ENCODE peak calls at places on chromosomes 7 and 10, in nine cellular contexts. V, W, K, T, A, C, Z, U and J are unnamed samples.

GRCh38 chr10:103854687-103855423 is 521 bp downstream of the SH3PXD2A start:
- DNase-seq in V (no peak), W (no peak), K (peak), T (no peak), A (peak), C (no peak), Z (peak), U (peak), J (peak)

GRCh38 chr7:149284343-149284742 is 22.3 kb downstream of the ZNF783 start:
- DNase-seq in V (peak), W (no peak), K (no peak), T (no peak), A (no peak), C (no peak), Z (peak), U (no peak), J (no peak)

GRCh38 chr10:69434169-69434568 is 17.1 kb upstream of the TSPAN15 start:
- DNase-seq in V (no peak), W (no peak), K (no peak), T (no peak), A (no peak), C (no peak), Z (no peak), U (no peak), J (no peak)

GRCh38 chr10:123759496-123760070 is 93.4 kb downstream of the GPR26 start:
- DNase-seq in V (no peak), W (no peak), K (no peak), T (no peak), A (no peak), C (no peak), Z (no peak), U (no peak), J (no peak)

GRCh38 chr10:61081331-61081730 is 137.3 kb upstream of the RHOBTB1 start:
- DNase-seq in V (no peak), W (no peak), K (no peak), T (no peak), A (no peak), C (no peak), Z (no peak), U (no peak), J (no peak)

GRCh38 chr10:23310443-23310842 is 34.2 kb downstream of the C10orf67 start:
- DNase-seq in V (no peak), W (no peak), K (no peak), T (no peak), A (peak), C (no peak), Z (no peak), U (peak), J (no peak)

GRCh38 chr10:61992059-61992460 is 90.6 kb downstream of the ARID5B start:
- DNase-seq in V (no peak), W (peak), K (no peak), T (no peak), A (peak), C (no peak), Z (no peak), U (peak), J (no peak)

GRCh38 chr10:76037531-76037930 is 606.1 kb downstream of the LRMDA start:
- DNase-seq in V (no peak), W (no peak), K (no peak), T (no peak), A (no peak), C (no peak), Z (no peak), U (no peak), J (no peak)

GRCh38 chr10:31000071-31000787 is 31.4 kb downstream of the ZNF438 start:
- DNase-seq in V (no peak), W (no peak), K (no peak), T (no peak), A (no peak), C (no peak), Z (no peak), U (no peak), J (no peak)

GRCh38 chr7:105829681-105830322 is 46.6 kb downstream of the ATXN7L1 start:
- DNase-seq in V (no peak), W (no peak), K (no peak), T (no peak), A (no peak), C (no peak), Z (no peak), U (no peak), J (no peak)

GRCh38 chr7:44221231-44221791 is 20.5 kb downstream of the YKT6 start:
- DNase-seq in V (no peak), W (no peak), K (no peak), T (peak), A (no peak), C (no peak), Z (peak), U (no peak), J (no peak)

GRCh38 chr10:71393841-71394475 is 2.8 kb upstream of the CDH23 start:
- DNase-seq in V (no peak), W (no peak), K (no peak), T (no peak), A (no peak), C (no peak), Z (no peak), U (no peak), J (no peak)

GRCh38 chr10:30047924-30048531 is 11.4 kb downstream of the JCAD start:
- DNase-seq in V (peak), W (no peak), K (no peak), T (no peak), A (no peak), C (no peak), Z (no peak), U (no peak), J (no peak)

GRCh38 chr10:69451784-69452251 is 553 bp downstream of the TSPAN15 start:
- DNase-seq in V (no peak), W (no peak), K (peak), T (no peak), A (no peak), C (no peak), Z (peak), U (no peak), J (no peak)

GRCh38 chr10:32988604-32989003 is 30.6 kb upstream of the ITGB1 start:
- DNase-seq in V (no peak), W (no peak), K (no peak), T (no peak), A (no peak), C (no peak), Z (no peak), U (no peak), J (no peak)

GRCh38 chr7:55587687-55588378 is 15.5 kb upstream of the VOPP1 start:
- DNase-seq in V (no peak), W (no peak), K (no peak), T (peak), A (no peak), C (no peak), Z (no peak), U (no peak), J (no peak)

GRCh38 chr10:23344251-23344841 is at the start of gene C10orf67:
- DNase-seq in V (no peak), W (peak), K (peak), T (no peak), A (peak), C (no peak), Z (peak), U (peak), J (no peak)

GRCh38 chr7:132118641-132119040 is 457.6 kb downstream of the PLXNA4 start:
- DNase-seq in V (no peak), W (no peak), K (no peak), T (no peak), A (no peak), C (no peak), Z (no peak), U (no peak), J (no peak)

GRCh38 chr10:73092830-73093229 is 3.8 kb downstream of the P4HA1 start:
- DNase-seq in V (no peak), W (no peak), K (no peak), T (no peak), A (no peak), C (no peak), Z (no peak), U (no peak), J (no peak)
- H3K4me3 ChIP-seq in V (no peak), W (no peak), K (no peak), T (no peak), A (no peak), C (peak), Z (no peak), U (no peak), J (no peak)

GRCh38 chr7:155948845-155949244 is 136.6 kb upstream of the SHH start:
- DNase-seq in V (no peak), W (no peak), K (no peak), T (no peak), A (no peak), C (no peak), Z (no peak), U (no peak), J (no peak)
- H3K27ac ChIP-seq in V (no peak), W (no peak), K (no peak), T (no peak), A (no peak), C (no peak), Z (no peak), U (no peak), J (no peak)

GRCh38 chr7:155804431-155804831 is 7.8 kb downstream of the SHH start:
- DNase-seq in V (no peak), W (no peak), K (no peak), T (no peak), A (no peak), C (no peak), Z (peak), U (peak), J (no peak)

GRCh38 chr7:155806096-155806871 is 6.0 kb downstream of the SHH start:
- DNase-seq in V (no peak), W (no peak), K (no peak), T (no peak), A (no peak), C (no peak), Z (peak), U (peak), J (no peak)

GRCh38 chr7:155805826-155806095 is 6.5 kb downstream of the SHH start:
- DNase-seq in V (no peak), W (no peak), K (no peak), T (no peak), A (no peak), C (no peak), Z (peak), U (no peak), J (no peak)

GRCh38 chr7:155803418-155804376 is 8.6 kb downstream of the SHH start:
- DNase-seq in V (no peak), W (no peak), K (peak), T (no peak), A (no peak), C (no peak), Z (peak), U (peak), J (no peak)

DNA sequence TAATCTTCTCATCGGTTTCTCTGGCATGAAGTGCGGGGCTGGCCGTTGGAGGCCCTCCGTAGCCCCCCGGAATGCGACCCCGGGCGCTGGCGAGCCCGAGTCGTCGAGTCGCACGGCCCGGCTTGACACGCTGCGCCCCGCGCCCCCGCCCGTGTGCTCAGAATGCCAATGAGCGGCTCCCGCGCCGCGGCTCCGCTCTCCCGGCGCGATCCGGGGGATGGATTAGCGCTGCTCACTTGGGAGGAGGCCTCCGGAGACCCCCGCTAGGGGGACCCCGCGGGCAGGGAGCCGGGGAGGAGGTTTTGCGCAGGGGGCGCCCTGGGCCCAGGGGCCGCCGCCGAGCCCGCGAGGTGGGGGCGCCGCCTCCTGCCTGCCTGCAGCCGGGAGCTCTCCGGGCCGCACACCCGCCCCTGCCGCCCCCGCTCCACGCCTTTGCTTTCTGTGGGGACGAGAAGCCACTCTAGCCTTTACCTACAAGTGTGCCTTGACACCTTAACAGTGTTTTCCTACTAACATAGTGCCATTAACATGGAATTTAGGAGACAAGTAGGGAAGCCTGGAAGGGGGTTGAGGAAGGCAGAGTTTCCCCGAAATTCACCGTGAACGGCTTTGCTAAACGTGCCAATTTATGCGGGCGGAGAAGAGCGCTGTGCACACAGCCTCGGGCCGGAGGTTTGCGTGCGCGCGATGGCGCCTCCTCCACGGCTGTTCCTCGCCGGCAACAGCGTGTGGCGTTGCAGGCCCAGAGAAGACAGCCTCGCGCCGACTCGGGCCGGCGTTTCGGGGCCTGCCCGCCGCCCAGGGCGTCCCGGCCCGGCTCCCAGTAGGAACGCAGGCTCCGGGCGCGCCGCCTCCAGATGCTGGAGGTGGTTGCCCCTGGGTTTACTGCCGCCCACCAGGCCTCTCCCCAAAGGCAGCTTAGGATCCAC is 7.1 kb downstream of the SHH start:
- DNase-seq in V (no peak), W (peak), K (peak), T (peak), A (no peak), C (no peak), Z (peak), U (peak), J (no peak)
- H3K4me3 ChIP-seq in V (no peak), W (peak), K (peak), T (peak), A (peak), C (no peak), Z (peak), U (peak), J (peak)

DNA sequence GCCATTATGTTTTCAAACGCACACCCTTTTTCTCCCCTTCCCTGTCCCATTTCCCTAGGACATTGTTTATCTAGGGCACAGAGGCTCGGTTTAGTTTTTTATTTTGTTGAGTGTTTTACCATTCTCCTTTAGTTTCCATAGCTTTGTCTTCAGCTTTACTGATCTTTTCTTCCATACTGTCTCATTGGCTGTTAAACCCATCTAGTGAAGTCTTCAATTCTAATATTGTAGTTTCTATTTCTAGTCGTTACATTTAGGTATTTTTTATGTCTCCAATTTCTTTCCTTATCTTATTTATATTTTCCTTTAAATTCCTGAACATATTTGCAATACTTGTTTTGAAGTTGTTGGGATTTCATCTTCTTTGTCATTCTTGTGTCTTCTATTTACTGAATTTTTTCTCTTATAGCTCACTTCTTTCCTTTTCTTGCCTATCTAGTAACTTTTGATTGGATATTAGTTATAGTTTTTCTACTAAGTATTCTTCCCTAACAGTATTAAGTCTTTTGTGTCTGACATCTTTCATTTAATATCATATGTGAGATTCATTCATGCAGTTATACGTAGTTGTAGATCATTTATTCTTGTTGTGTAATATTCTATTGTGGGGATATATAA is 41.0 kb upstream of the SH2D4B start:
- DNase-seq in V (no peak), W (no peak), K (no peak), T (no peak), A (no peak), C (no peak), Z (no peak), U (no peak), J (no peak)
- H3K27ac ChIP-seq in V (peak), W (peak), K (peak), T (peak), A (no peak), C (no peak), Z (no peak), U (peak), J (no peak)

GRCh38 chr7:112481833-112482669 is 1.3 kb downstream of the LSMEM1 start:
- DNase-seq in V (no peak), W (peak), K (peak), T (no peak), A (peak), C (no peak), Z (peak), U (peak), J (peak)

GRCh38 chr7:112487457-112487856 is 6.7 kb downstream of the LSMEM1 start:
- DNase-seq in V (no peak), W (no peak), K (no peak), T (no peak), A (no peak), C (no peak), Z (no peak), U (no peak), J (no peak)

GRCh38 chr7:112481337-112481736 is 546 bp downstream of the LSMEM1 start:
- DNase-seq in V (no peak), W (no peak), K (no peak), T (no peak), A (no peak), C (no peak), Z (no peak), U (no peak), J (no peak)

GRCh38 chr7:112485766-112486165 is 5.0 kb downstream of the LSMEM1 start:
- DNase-seq in V (no peak), W (no peak), K (no peak), T (no peak), A (no peak), C (no peak), Z (no peak), U (no peak), J (no peak)

GRCh38 chr7:112484671-112485097 is 3.9 kb downstream of the LSMEM1 start:
- DNase-seq in V (no peak), W (peak), K (peak), T (no peak), A (peak), C (no peak), Z (no peak), U (peak), J (peak)
- H3K4me3 ChIP-seq in V (no peak), W (no peak), K (no peak), T (no peak), A (no peak), C (no peak), Z (no peak), U (peak), J (peak)

GRCh38 chr7:150959739-150960734 is 18.1 kb downstream of the KCNH2 start:
- DNase-seq in V (peak), W (no peak), K (no peak), T (peak), A (no peak), C (no peak), Z (no peak), U (peak), J (no peak)
- H3K27ac ChIP-seq in V (no peak), W (no peak), K (no peak), T (peak), A (peak), C (no peak), Z (no peak), U (peak), J (no peak)